ENCODE peak calls at places on chromosomes 2 and 18, in six cellular contexts. G, A, I, H, W and S are unnamed samples.

GRCh38 chr2:67895171-67895941 is 167.4 kb downstream of the C1D start:
- DNase-seq in G (no peak), A (no peak), I (no peak), H (no peak), W (no peak), S (no peak)

GRCh38 chr2:88950010-88950409 is 258.5 kb downstream of the RPIA start:
- DNase-seq in G (no peak), A (no peak), I (peak; percentile 10), H (no peak), W (no peak), S (peak; percentile 17)

GRCh38 chr2:142037051-142037450 is 93.8 kb downstream of the LRP1B start:
- DNase-seq in G (no peak), A (no peak), I (no peak), H (no peak), W (no peak), S (no peak)

GRCh38 chr2:201472411-201472810 is 20.9 kb downstream of the STRADB start:
- DNase-seq in G (no peak), A (no peak), I (no peak), H (no peak), W (peak; percentile 45), S (no peak)

GRCh38 chr2:165369131-165369935 is 100.2 kb upstream of the CSRNP3 start:
- DNase-seq in G (no peak), A (peak; percentile 51), I (no peak), H (no peak), W (no peak), S (no peak)

GRCh38 chr2:219571311-219572236 is at the start of gene OBSL1:
- DNase-seq in G (peak; percentile 80), A (peak; percentile 72), I (peak; percentile 52), H (peak; percentile 91), W (peak; percentile 58), S (no peak)

GRCh38 chr2:236343400-236344161 is 79.4 kb upstream of the ASB18 start:
- DNase-seq in G (peak; percentile 51), A (no peak), I (peak; percentile 55), H (peak; percentile 85), W (peak; percentile 86), S (peak; percentile 79)

GRCh38 chr2:39736593-39736992 is 42.5 kb downstream of the THUMPD2 start:
- DNase-seq in G (no peak), A (no peak), I (no peak), H (no peak), W (peak; percentile 89), S (no peak)

GRCh38 chr2:7102831-7103230 is 185.6 kb downstream of the RNF144A start:
- DNase-seq in G (no peak), A (no peak), I (no peak), H (no peak), W (no peak), S (no peak)

GRCh38 chr2:103738626-103739025 is 976.8 kb downstream of the TMEM182 start:
- DNase-seq in G (no peak), A (no peak), I (no peak), H (no peak), W (no peak), S (no peak)

GRCh38 chr2:99198103-99198841 is 17.3 kb downstream of the MRPL30 start:
- DNase-seq in G (no peak), A (no peak), I (no peak), H (no peak), W (no peak), S (no peak)

GRCh38 chr2:26988165-26988879 is 17.9 kb downstream of the MAPRE3 start:
- DNase-seq in G (no peak), A (no peak), I (no peak), H (peak; percentile 26), W (peak; percentile 84), S (no peak)

GRCh38 chr2:5915926-5916325 is 223.7 kb downstream of the SOX11 start:
- DNase-seq in G (peak; percentile 22), A (peak; percentile 57), I (no peak), H (no peak), W (no peak), S (peak; percentile 64)

GRCh38 chr2:239146741-239147181 is 254.1 kb downstream of the HDAC4 start:
- DNase-seq in G (no peak), A (no peak), I (no peak), H (no peak), W (no peak), S (no peak)

GRCh38 chr2:237438082-237438925 is 24.3 kb upstream of the COL6A3 start:
- DNase-seq in G (no peak), A (no peak), I (no peak), H (no peak), W (no peak), S (no peak)

GRCh38 chr2:38737925-38738324 is 13.2 kb downstream of the SRSF7 start:
- DNase-seq in G (no peak), A (no peak), I (no peak), H (peak; percentile 65), W (no peak), S (no peak)

GRCh38 chr2:234026111-234026510 is 24.4 kb upstream of the SPP2 start:
- DNase-seq in G (no peak), A (no peak), I (no peak), H (no peak), W (no peak), S (no peak)

GRCh38 chr2:209505410-209505809 is 81.6 kb downstream of the MAP2 start:
- DNase-seq in G (no peak), A (no peak), I (no peak), H (no peak), W (no peak), S (no peak)

GRCh38 chr2:182113334-182113733 is 127.7 kb downstream of the PPP1R1C start:
- DNase-seq in G (no peak), A (no peak), I (no peak), H (no peak), W (no peak), S (no peak)

GRCh38 chr18:40346146-40346545 is 1608.9 kb upstream of the PIK3C3 start:
- DNase-seq in G (no peak), A (no peak), I (no peak), H (no peak), W (no peak), S (no peak)

GRCh38 chr2:31297751-31298150 is 63.8 kb downstream of the EHD3 start:
- DNase-seq in G (no peak), A (no peak), I (peak; percentile 40), H (no peak), W (peak; percentile 55), S (no peak)

GRCh38 chr2:180983468-180984388 is 3.3 kb downstream of the UBE2E3 start:
- DNase-seq in G (peak; percentile 10), A (no peak), I (peak; percentile 28), H (no peak), W (peak; percentile 69), S (peak; percentile 66)

GRCh38 chr2:223735659-223736244 is 101.6 kb downstream of the AP1S3 start:
- DNase-seq in G (no peak), A (no peak), I (no peak), H (no peak), W (peak; percentile 96), S (no peak)

GRCh38 chr18:5894613-5895299 is 566 bp downstream of the TMEM200C start:
- DNase-seq in G (peak; percentile 11), A (no peak), I (no peak), H (no peak), W (no peak), S (no peak)

GRCh38 chr2:195898505-195898904 is 170.1 kb downstream of the DNAH7 start:
- DNase-seq in G (peak; percentile 66), A (no peak), I (no peak), H (peak; percentile 87), W (peak; percentile 96), S (no peak)

GRCh38 chr18:55317322-55317721 is 270.7 kb downstream of the TCF4 start:
- DNase-seq in G (no peak), A (no peak), I (no peak), H (no peak), W (no peak), S (no peak)

GRCh38 chr18:55318864-55319516 is 269.0 kb downstream of the TCF4 start:
- DNase-seq in G (no peak), A (no peak), I (no peak), H (no peak), W (peak; percentile 76), S (no peak)

GRCh38 chr18:55319517-55319905 is 268.5 kb downstream of the TCF4 start:
- DNase-seq in G (no peak), A (no peak), I (no peak), H (no peak), W (peak; percentile 84), S (no peak)

GRCh38 chr18:55316615-55317184 is 271.3 kb downstream of the TCF4 start:
- DNase-seq in G (no peak), A (no peak), I (no peak), H (no peak), W (no peak), S (no peak)

GRCh38 chr18:55317832-55318231 is 270.2 kb downstream of the TCF4 start:
- DNase-seq in G (no peak), A (no peak), I (no peak), H (no peak), W (no peak), S (no peak)
- H3K4me3 ChIP-seq in G (peak overlapping the region; percentile 72), A (peak overlapping the region; percentile 57), I (no peak overlapping the region), H (no peak overlapping the region), W (no peak overlapping the region), S (no peak overlapping the region)

DNA sequence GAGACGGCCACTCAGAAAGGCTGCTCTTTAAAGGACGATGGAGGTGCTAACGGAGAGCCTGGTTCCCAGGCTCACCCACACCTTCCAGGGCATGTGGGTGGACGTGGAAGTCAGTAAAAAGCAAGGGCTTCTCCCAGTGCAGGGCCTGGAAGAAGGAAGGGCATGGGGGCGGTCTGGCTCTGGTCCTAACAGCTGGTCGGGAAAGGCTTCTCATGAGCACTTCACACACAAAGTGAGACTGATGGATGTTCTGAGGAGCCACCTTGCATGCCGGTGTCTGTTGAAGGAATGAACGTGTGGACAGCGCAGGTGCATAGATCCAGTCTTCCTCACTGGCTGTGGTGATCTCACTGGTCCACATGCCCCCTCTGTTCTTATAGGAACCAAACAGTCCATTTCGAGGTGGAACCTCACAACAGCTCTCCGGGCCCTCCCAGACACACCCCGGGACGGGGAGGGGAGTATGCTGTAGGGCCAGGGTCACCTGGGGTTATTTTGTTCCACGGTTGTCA is 90.6 kb upstream of the UXS1 start:
- DNase-seq in G (no peak), A (no peak), I (no peak), H (no peak), W (no peak), S (no peak)
- H3K4me3 ChIP-seq in G (no peak overlapping the region), A (no peak overlapping the region), I (no peak overlapping the region), H (no peak overlapping the region), W (no peak overlapping the region), S (no peak overlapping the region)

GRCh38 chr2:231124833-231125232 is at the start of gene HTR2B:
- DNase-seq in G (no peak), A (no peak), I (no peak), H (no peak), W (peak; percentile 44), S (peak; percentile 67)
- H3K4me3 ChIP-seq in G (peak within 1 kb of the TSS; percentile 39), A (no peak within 1 kb of the TSS), I (no peak within 1 kb of the TSS), H (no peak within 1 kb of the TSS), W (no peak within 1 kb of the TSS), S (no peak within 1 kb of the TSS)

DNA sequence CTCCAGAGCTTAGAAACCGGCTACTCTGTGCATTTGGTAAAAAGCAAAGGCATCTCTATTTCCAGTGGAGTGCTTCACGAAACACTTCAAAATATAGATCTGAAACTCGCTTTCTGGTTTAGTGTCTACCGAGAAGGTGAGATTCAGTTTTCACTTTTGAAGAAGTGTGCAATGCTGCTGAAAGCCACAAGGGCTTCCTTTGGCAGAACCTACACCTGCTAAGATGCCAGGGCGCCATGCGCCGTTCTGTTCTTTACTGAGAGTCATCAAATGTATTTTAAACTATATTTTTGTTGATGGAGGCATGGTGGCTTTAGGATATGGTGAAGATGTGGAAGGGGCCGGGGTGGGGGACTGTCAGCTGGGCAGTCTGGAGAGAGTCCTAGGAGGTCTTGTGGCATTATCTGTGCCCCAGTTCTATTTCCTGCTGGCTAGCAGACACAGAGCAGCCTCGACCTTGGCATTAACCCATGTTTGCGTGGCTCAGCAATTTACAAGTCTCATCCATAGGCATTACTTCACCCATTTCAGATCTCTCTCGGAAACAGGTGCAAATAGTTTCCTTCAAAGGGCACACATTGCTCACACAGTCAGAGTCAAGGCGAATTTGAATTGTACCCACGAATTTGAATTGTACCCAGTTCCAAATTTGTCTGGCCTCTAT is 46.7 kb upstream of the KCNF1 start:
- DNase-seq in G (no peak), A (no peak), I (no peak), H (no peak), W (no peak), S (peak; percentile 44)
- H3K4me3 ChIP-seq in G (no peak overlapping the region), A (no peak overlapping the region), I (no peak overlapping the region), H (no peak overlapping the region), W (no peak overlapping the region), S (peak overlapping the region; percentile 4)